ENCODE peak calls at places on chromosomes 5 and 9, in four cellular contexts. K, O, H and R are unnamed samples.

GRCh38 chr5:154276932-154277331 is 86.4 kb downstream of the GALNT10 start:
- DNase-seq in K (no peak), O (no peak), H (no peak), R (peak)

GRCh38 chr5:143227301-143227700 is 176.2 kb downstream of the NR3C1 start:
- DNase-seq in K (no peak), O (no peak), H (no peak), R (no peak)

GRCh38 chr9:27194401-27195091 is 85.5 kb downstream of the TEK start:
- DNase-seq in K (no peak), O (peak), H (no peak), R (no peak)

GRCh38 chr9:130732131-130732530 is 38.6 kb downstream of the EXOSC2 start:
- DNase-seq in K (peak), O (no peak), H (no peak), R (peak)

GRCh38 chr5:7348168-7348802 is 47.7 kb upstream of the ADCY2 start:
- DNase-seq in K (no peak), O (no peak), H (no peak), R (no peak)

GRCh38 chr9:19828586-19828985 is 39.7 kb upstream of the SLC24A2 start:
- DNase-seq in K (no peak), O (no peak), H (no peak), R (no peak)

GRCh38 chr5:17854901-17855300 is 220.6 kb downstream of the TAF11L14 start:
- DNase-seq in K (no peak), O (no peak), H (no peak), R (no peak)

GRCh38 chr5:113489299-113489698 is 1.0 kb upstream of the MCC start:
- DNase-seq in K (peak), O (peak), H (no peak), R (no peak)

GRCh38 chr5:132013006-132013689 is 1.7 kb upstream of the ACSL6 start:
- DNase-seq in K (no peak), O (no peak), H (peak), R (no peak)

GRCh38 chr5:147234098-147234824 is 565 bp upstream of the STK32A start:
- DNase-seq in K (no peak), O (no peak), H (no peak), R (no peak)

GRCh38 chr9:108756746-108757490 is 98.9 kb downstream of the ACTL7B start:
- DNase-seq in K (peak), O (peak), H (no peak), R (no peak)

GRCh38 chr5:81629986-81630385 is 120.9 kb downstream of the SSBP2 start:
- DNase-seq in K (no peak), O (no peak), H (no peak), R (no peak)

GRCh38 chr5:58773744-58774441 is 191.0 kb downstream of the RAB3C start:
- DNase-seq in K (no peak), O (no peak), H (no peak), R (no peak)
- TF ChIP-seq FOSL1 in K (no peak), O (no peak), H (no peak), R (no peak)

GRCh38 chr9:15834541-15834940 is 281.7 kb downstream of the CCDC171 start:
- DNase-seq in K (no peak), O (no peak), H (no peak), R (no peak)

GRCh38 chr9:15831384-15831783 is 278.5 kb downstream of the CCDC171 start:
- DNase-seq in K (no peak), O (no peak), H (no peak), R (no peak)

DNA sequence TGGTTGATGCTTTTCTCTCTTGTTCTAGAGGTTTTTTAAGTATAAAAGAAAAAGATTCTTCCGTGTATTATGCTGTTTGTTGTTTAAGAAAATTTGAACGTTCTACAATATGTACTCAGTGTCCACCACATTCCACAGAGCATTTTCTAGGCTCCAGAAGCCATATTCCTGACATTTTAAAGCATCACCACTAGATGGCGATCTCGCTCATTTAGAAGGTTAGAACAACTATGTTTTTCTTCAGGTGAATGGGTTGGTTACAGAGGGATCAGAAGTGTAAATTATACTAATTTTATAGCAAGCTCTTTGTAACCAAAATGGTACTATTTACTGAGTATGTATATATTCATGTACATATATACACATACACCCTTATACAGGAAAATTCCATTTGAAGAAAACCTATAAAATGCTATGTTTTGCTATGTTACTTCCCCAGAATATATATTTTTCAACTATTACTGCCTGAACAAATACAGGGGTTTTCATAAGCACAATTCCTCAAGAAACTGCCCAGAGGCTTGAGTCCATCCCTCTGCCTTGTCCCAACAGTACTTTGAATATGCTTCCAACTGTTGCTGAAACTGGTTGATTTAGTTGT is 284.3 kb downstream of the CCDC171 start:
- DNase-seq in K (peak), O (peak), H (no peak), R (peak)
- TF ChIP-seq FOSL1 in K (no peak), O (no peak), H (no peak), R (no peak)

DNA sequence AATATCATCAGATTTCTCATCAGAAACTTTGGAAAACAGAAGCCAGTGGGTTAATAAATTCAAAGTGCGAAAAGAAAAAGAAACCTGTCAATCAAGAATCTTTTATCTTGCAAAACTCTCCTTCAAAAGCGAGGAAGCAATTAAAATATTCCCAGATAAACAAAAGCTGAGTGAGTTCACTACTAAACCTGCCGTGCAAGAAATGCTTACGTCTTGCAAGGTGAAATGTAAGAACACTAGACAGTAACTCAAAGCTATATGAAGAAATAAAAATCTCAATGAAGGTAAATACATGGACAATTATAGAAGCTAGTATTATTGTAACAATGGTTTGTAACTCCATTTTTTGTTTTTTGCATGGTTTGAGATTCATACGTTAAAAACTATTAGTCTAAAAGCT is 62.8 kb upstream of the IL33 start:
- DNase-seq in K (no peak), O (no peak), H (no peak), R (no peak)
- TF ChIP-seq FOSL1 in K (no peak), O (no peak), H (no peak), R (no peak)

GRCh38 chr5:62152394-62153123 is 153.4 kb upstream of the KIF2A start:
- DNase-seq in K (no peak), O (no peak), H (no peak), R (no peak)
- TF ChIP-seq FOSL1 in K (no peak), O (no peak), H (no peak), R (no peak)

GRCh38 chr5:122172207-122172606 is 42.9 kb downstream of the ZNF474 start:
- DNase-seq in K (no peak), O (no peak), H (no peak), R (no peak)
- TF ChIP-seq FOSL1 in K (no peak), O (no peak), H (no peak), R (no peak)

GRCh38 chr9:82109626-82110025 is 121.1 kb downstream of the SPATA31D1 start:
- DNase-seq in K (no peak), O (no peak), H (no peak), R (no peak)
- TF ChIP-seq FOSL1 in K (no peak), O (no peak), H (no peak), R (no peak)

DNA sequence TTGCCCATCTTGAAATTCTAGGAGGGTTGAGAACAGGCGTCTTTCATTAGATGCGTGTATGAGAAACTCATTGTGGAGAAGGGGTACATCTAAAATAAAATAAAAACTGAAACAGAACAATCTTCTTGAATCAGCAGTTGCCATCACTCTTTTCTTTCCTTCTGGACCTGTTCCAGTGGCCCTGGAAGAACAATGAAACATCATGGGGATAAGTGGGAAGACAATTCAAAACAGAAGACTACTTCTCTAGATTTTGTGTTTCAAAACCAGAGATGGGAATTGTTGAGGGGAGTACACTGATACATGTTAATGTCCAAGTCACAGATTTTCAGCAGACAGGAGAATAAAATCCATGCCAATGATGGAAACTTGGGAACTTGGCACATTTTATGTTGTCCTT is 59.9 kb downstream of the SLC1A3 start:
- DNase-seq in K (no peak), O (no peak), H (no peak), R (no peak)
- TF ChIP-seq FOSL1 in K (no peak), O (no peak), H (no peak), R (no peak)

DNA sequence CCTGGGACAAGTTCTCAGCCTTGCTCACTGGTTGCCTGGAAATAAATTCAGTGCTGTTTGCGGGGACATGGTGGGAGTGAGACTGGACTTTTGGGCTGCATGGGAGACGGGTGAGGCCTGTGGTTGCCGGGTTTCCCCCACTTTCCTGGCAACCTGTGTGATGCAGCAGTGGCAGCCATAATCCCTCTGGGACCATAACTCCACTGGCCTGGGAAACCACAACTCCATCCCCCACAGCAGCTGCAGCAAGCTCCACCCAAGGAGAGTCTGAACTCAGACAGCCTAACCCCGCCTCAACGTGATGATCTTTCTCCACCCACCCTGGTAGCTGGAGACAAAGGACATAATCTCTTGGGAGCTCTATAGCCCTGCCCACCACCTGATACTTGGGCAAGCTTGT is 349.9 kb downstream of the PIK3R1 start:
- DNase-seq in K (no peak), O (no peak), H (no peak), R (no peak)
- TF ChIP-seq FOSL1 in K (no peak), O (no peak), H (no peak), R (no peak)